ENCODE peak calls at places on chromosomes 7 and 10, in nine cellular contexts. K is cardiac muscle cell, W is heart right ventricle, Y is HFF-Myc, E is OCI-LY7, R is ovary, Z is brain microvascular endothelial cell, M is hepatocyte, H is esophagus squamous epithelium. X is an unnamed sample.

GRCh38 chr7:1593091-1593866 is 23.4 kb upstream of the PSMG3 start:
- DNase-seq in K (no peak), Y (no peak), W (no peak), R (no peak), M (no peak), Z (no peak), H (no peak), E (peak; percentile 25), X (peak; percentile 18)

GRCh38 chr7:67696878-67697277 is 700.2 kb downstream of the TYW1 start:
- DNase-seq in W (no peak), Y (no peak), H (no peak), R (no peak), Z (no peak), K (no peak), M (no peak), E (no peak), X (no peak)

GRCh38 chr10:100019824-100020160 is 10.0 kb upstream of the DNMBP start:
- DNase-seq in M (peak; percentile 55), Y (no peak), E (peak; percentile 61), H (no peak), K (no peak), R (no peak), Z (no peak), W (no peak), X (no peak)

GRCh38 chr10:65769828-65770227 is 1156.0 kb upstream of the LRRTM3 start:
- DNase-seq in M (no peak), Z (peak; percentile 31), W (no peak), Y (no peak), R (no peak), E (no peak), K (no peak), H (no peak), X (no peak)

GRCh38 chr10:124879136-124879535 is 62.8 kb upstream of the ZRANB1 start:
- DNase-seq in Z (no peak), Y (no peak), E (no peak), M (no peak), K (no peak), H (no peak), R (no peak), W (no peak), X (no peak)

GRCh38 chr10:104117839-104118323 is 4.1 kb upstream of the SFR1 start:
- DNase-seq in H (no peak), M (peak; percentile 14), W (no peak), K (no peak), R (no peak), Z (no peak), E (no peak), Y (no peak), X (peak; percentile 49)

GRCh38 chr7:77855371-77856083 is 57.0 kb downstream of the PHTF2 start:
- DNase-seq in Z (no peak), Y (no peak), R (no peak), E (no peak), M (no peak), K (no peak), W (peak; percentile 46), H (no peak), X (peak; percentile 73)

GRCh38 chr7:114819629-114820362 is 102.1 kb upstream of the MDFIC start:
- DNase-seq in E (no peak), Y (peak; percentile 99), M (peak; percentile 82), R (no peak), Z (peak; percentile 93), K (no peak), H (no peak), W (no peak), X (peak; percentile 99)

GRCh38 chr7:75914655-75915415 is at the start of gene POR:
- DNase-seq in H (peak; percentile 61), Y (peak; percentile 49), K (peak; percentile 93), M (peak; percentile 96), Z (peak; percentile 86), W (peak; percentile 95), E (peak; percentile 93), R (peak; percentile 97), X (peak; percentile 90)
- TF ChIP-seq CTCF in H (peak; percentile 37), Y (no peak), K (no peak), M (no peak), Z (no peak), W (no peak), E (peak; percentile 12), R (no peak), X (no peak)

GRCh38 chr7:117320523-117320922 is 2.3 kb downstream of the WNT2 start:
- DNase-seq in K (no peak), Y (no peak), Z (no peak), M (no peak), H (no peak), R (no peak), E (no peak), W (no peak), X (no peak)
- H3K4me3 ChIP-seq in K (peak overlapping the region; percentile 63), Y (no peak overlapping the region), Z (no peak overlapping the region), M (no peak overlapping the region), H (no peak overlapping the region), R (no peak overlapping the region), E (no peak overlapping the region), W (no peak overlapping the region), X (no peak overlapping the region)

GRCh38 chr10:28300027-28300426 is 2.8 kb downstream of the MPP7 start:
- DNase-seq in Y (no peak), M (no peak), E (peak; percentile 71), H (no peak), Z (no peak), W (no peak), R (no peak), K (no peak), X (no peak)
- TF ChIP-seq CTCF in Y (peak; percentile 14), M (no peak), E (peak; percentile 80), H (no peak), Z (peak; percentile 31), W (no peak), R (no peak), K (no peak), X (no peak)

GRCh38 chr7:23247101-23247601 is 576 bp downstream of the GPNMB start:
- DNase-seq in Y (no peak), W (no peak), K (no peak), R (no peak), H (no peak), Z (no peak), M (no peak), E (no peak), X (peak; percentile 24)
- H3K4me3 ChIP-seq in Y (peak overlapping the region; percentile 51), W (peak overlapping the region; percentile 62), K (no peak overlapping the region), R (peak overlapping the region; percentile 26), H (peak overlapping the region; percentile 65), Z (peak overlapping the region; percentile 62), M (no peak overlapping the region), E (no peak overlapping the region), X (peak overlapping the region; percentile 58)

DNA sequence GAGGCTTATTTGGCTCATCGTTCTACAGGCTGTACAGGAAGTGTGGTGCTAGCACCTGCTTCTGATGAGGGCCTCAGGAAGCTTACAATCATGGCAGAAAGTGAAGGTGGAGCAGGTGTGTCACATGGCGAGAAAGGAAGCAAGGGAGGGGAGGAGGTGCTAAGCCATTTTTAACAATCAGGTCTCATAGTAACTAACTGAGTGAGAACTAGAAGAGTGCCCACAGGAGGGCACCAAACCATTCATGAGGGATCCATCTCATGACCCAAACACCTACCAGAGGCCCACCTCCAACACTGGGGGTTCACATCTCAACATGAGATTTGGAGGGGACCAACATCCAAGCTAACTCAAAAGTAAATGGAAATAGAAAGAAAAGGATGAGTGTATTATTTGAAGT is 78.1 kb downstream of the CXCL12 start:
- DNase-seq in Z (no peak), M (no peak), H (no peak), Y (no peak), E (peak; percentile 15), W (no peak), R (no peak), K (peak; percentile 37), X (no peak)
- TF ChIP-seq CTCF in Z (peak; percentile 26), M (no peak), H (no peak), Y (peak; percentile 34), E (peak; percentile 55), W (no peak), R (no peak), K (peak; percentile 20), X (no peak)

DNA sequence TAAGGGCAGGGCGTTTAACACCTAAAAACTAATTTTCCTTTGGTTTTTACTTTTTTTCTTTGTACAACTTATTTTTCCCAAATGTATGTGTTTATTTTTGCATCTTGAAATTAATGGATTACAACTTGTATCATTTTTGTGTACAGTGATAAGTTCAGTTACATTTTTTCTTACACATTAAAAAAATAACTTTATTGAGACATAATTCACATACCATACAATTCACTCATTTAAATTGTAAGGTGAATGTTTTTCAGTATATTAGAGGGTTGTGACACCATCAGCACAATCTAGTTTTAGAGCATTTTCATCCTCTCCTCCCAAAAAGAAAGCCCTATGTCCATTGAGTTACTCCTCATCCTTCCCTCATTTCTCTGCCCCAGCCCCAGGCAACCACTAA is 11.6 kb downstream of the OGDH start:
- DNase-seq in R (no peak), W (no peak), H (no peak), Z (no peak), M (no peak), Y (no peak), E (no peak), K (no peak), X (no peak)
- H3K4me3 ChIP-seq in R (no peak overlapping the region), W (no peak overlapping the region), H (no peak overlapping the region), Z (no peak overlapping the region), M (no peak overlapping the region), Y (no peak overlapping the region), E (no peak overlapping the region), K (no peak overlapping the region), X (no peak overlapping the region)

DNA sequence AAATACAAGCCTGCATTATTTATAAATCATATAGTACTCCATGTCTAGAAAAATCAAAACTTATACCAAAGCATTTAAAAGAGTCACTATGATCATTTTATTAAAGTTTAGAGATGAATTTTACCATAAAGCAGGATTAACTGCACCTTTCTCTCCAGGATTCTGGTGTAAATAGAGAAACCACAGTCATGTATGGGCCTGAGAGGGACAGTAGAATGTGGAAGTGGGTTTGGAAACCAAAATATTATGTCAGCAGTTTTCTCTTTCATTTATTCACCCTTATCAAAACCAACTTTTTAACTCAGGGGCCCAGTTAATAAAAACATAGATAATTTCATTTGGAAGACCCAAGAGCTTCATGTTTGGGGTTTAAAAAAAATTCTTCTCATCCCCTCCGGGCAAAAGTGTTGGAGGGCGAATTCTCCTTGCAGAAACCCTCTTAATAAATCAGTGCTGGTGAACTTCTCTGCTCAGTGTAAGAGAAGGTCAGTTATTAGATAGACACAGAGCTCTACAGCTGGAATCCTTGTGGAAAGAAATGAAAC is 266.2 kb downstream of the CREB5 start:
- DNase-seq in M (no peak), E (no peak), Y (no peak), K (no peak), W (no peak), Z (no peak), R (no peak), H (no peak), X (peak; percentile 8)
- TF ChIP-seq CTCF in M (no peak), E (no peak), Y (no peak), K (no peak), W (no peak), Z (no peak), R (no peak), H (no peak), X (no peak)

DNA sequence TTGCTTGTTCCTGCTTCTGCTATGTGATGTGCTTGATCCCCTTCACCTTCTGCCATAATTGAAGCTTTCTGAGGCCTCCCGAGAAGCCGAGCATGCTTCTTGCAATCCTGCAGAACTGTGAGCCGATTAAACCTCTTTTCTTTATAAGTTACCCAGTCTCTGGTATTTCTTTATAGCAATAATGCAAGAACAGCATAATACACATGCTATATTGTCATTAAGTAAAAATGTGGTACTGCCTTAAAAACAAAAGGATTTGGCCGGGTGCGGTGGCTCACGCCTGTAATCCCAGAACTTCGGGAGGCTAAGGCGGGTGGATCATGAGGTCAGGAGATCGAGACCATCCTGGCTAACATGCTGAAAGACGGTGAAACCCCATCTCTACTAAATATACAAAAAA is 59.6 kb upstream of the ANAPC16 start:
- DNase-seq in E (no peak), Z (no peak), K (no peak), M (no peak), W (no peak), H (no peak), Y (no peak), R (no peak), X (no peak)
- H3K4me3 ChIP-seq in E (no peak overlapping the region), Z (no peak overlapping the region), K (no peak overlapping the region), M (no peak overlapping the region), W (no peak overlapping the region), H (no peak overlapping the region), Y (no peak overlapping the region), R (no peak overlapping the region), X (no peak overlapping the region)

X was measured in cardiac fibroblast.